ENCODE peak calls at places on chromosomes 6 and 20, in seven cellular contexts. G is skeletal muscle cell, Y is endothelial cell, M is HEK293T, L is foreskin fibroblast, K is PC-3, O is mesendoderm. B is an unnamed sample.

GRCh38 chr20:46951840-46952497 is 57.3 kb downstream of the EYA2 start:
- DNase-seq in G (no peak), K (peak), L (peak), Y (no peak), M (no peak), O (no peak), B (no peak)

GRCh38 chr6:144528605-144529425 is 243.7 kb downstream of the UTRN start:
- DNase-seq in G (no peak), K (peak), L (peak), Y (no peak), M (no peak), O (peak), B (peak)

GRCh38 chr6:70686548-70687133 is 19.0 kb downstream of the SMAP1 start:
- DNase-seq in L (peak), M (no peak), O (peak), K (peak), Y (no peak), G (no peak), B (peak)

GRCh38 chr6:163986313-163986712 is 571.8 kb downstream of the QKI start:
- DNase-seq in M (no peak), K (no peak), G (no peak), O (no peak), Y (no peak), L (no peak), B (no peak)

GRCh38 chr20:3318226-3318884 is 79.4 kb upstream of the SLC4A11 start:
- DNase-seq in Y (no peak), G (no peak), L (no peak), O (no peak), M (no peak), K (peak), B (no peak)

GRCh38 chr6:55919909-55920308 is 44.5 kb upstream of the BMP5 start:
- DNase-seq in M (no peak), Y (no peak), L (no peak), K (no peak), G (no peak), O (no peak), B (no peak)

GRCh38 chr6:168683621-168684020 is 242.6 kb downstream of the SMOC2 start:
- DNase-seq in L (no peak), G (no peak), O (no peak), K (no peak), Y (no peak), M (no peak), B (peak)

GRCh38 chr20:62804021-62804631 is 509 bp upstream of the OGFR start:
- DNase-seq in M (no peak), Y (no peak), L (no peak), G (no peak), O (no peak), K (no peak), B (peak)

GRCh38 chr6:117960906-117961700 is 54.0 kb downstream of the SLC35F1 start:
- DNase-seq in Y (no peak), M (no peak), G (no peak), K (no peak), O (peak), L (no peak), B (no peak)

GRCh38 chr6:53615633-53616449 is 49.7 kb downstream of the KLHL31 start:
- DNase-seq in G (peak), O (peak), Y (no peak), K (peak), L (peak), M (no peak), B (no peak)

GRCh38 chr6:22250486-22250885 is 46.4 kb downstream of the PRL start:
- DNase-seq in K (no peak), Y (no peak), M (peak), G (no peak), L (no peak), O (peak), B (peak)

GRCh38 chr6:141309295-141309694 is 823.4 kb upstream of the GJE1 start:
- DNase-seq in G (no peak), L (peak), Y (no peak), M (no peak), K (peak), O (peak), B (no peak)

GRCh38 chr6:35967059-35967769 is 46.3 kb upstream of the SRPK1 start:
- DNase-seq in O (no peak), G (no peak), K (no peak), M (no peak), L (no peak), Y (no peak), B (peak)

GRCh38 chr6:72657798-72658197 is 35.9 kb downstream of the KCNQ5 start:
- DNase-seq in O (no peak), G (no peak), Y (no peak), M (no peak), L (peak), K (peak), B (no peak)

GRCh38 chr20:64238851-64239387 is 16.6 kb upstream of the PCMTD2 start:
- DNase-seq in M (no peak), O (no peak), K (no peak), L (no peak), Y (no peak), G (no peak), B (no peak)

GRCh38 chr6:94323853-94324252 is 904.5 kb upstream of the EPHA7 start:
- DNase-seq in G (no peak), O (peak), K (peak), M (no peak), Y (no peak), L (no peak), B (no peak)

GRCh38 chr20:32356935-32357868 is 929 bp upstream of the ASXL1 start:
- DNase-seq in L (peak), O (no peak), M (no peak), G (no peak), Y (no peak), K (peak), B (no peak)

GRCh38 chr6:21565431-21565830 is 28.1 kb upstream of the SOX4 start:
- DNase-seq in O (no peak), Y (no peak), K (no peak), L (no peak), G (no peak), M (no peak), B (no peak)

GRCh38 chr20:35883341-35883777 is 70.9 kb downstream of the SCAND1 start:
- DNase-seq in G (no peak), K (peak), M (no peak), O (peak), L (no peak), Y (no peak), B (peak)

GRCh38 chr6:138667408-138667807 is 106.2 kb upstream of the CCDC28A start:
- DNase-seq in O (no peak), L (no peak), Y (no peak), M (no peak), K (no peak), G (no peak), B (no peak)

GRCh38 chr20:51400051-51400926 is 142.2 kb downstream of the NFATC2 start:
- DNase-seq in Y (no peak), G (no peak), M (no peak), K (no peak), L (no peak), O (no peak), B (no peak)

GRCh38 chr6:43942011-43942442 is 172.0 kb downstream of the VEGFA start:
- DNase-seq in O (peak), Y (no peak), M (no peak), G (no peak), K (no peak), L (no peak), B (peak)

GRCh38 chr20:63139369-63139768 is 76.6 kb downstream of the YTHDF1 start:
- DNase-seq in K (no peak), L (no peak), M (no peak), O (no peak), G (no peak), Y (no peak), B (no peak)

GRCh38 chr6:17038316-17038715 is 63.5 kb upstream of the STMND1 start:
- DNase-seq in K (no peak), G (no peak), L (peak), M (no peak), Y (no peak), O (no peak), B (no peak)

GRCh38 chr20:21513181-21513663 is 642 bp downstream of the NKX2-2 start:
- DNase-seq in Y (no peak), M (no peak), O (peak), L (no peak), K (no peak), G (no peak), B (peak)

GRCh38 chr6:3211681-3212080 is 15.8 kb downstream of the TUBB2B start:
- DNase-seq in L (no peak), G (no peak), O (peak), K (no peak), M (no peak), Y (no peak), B (no peak)

GRCh38 chr6:106735828-106736227 is 106.5 kb downstream of the QRSL1 start:
- DNase-seq in Y (no peak), K (no peak), L (no peak), G (no peak), M (no peak), O (no peak), B (no peak)

GRCh38 chr20:44807684-44808056 is 2.7 kb downstream of the RIMS4 start:
- DNase-seq in K (no peak), Y (no peak), M (no peak), L (no peak), G (no peak), O (no peak), B (no peak)

GRCh38 chr6:33335916-33336315 is 18.4 kb upstream of the ZBTB22 start:
- DNase-seq in L (no peak), K (no peak), M (no peak), O (no peak), G (no peak), Y (no peak), B (no peak)

B was measured in left kidney.